ENCODE peak calls at places on chromosomes 6 and 20, in ten cellular contexts. L, Y, I, F, S, O, Z, Q, W and H are unnamed samples.

GRCh38 chr6:29722773-29723665 is at the start of gene HLA-F:
- DNase-seq in L (peak; percentile 81), Y (peak; percentile 94), I (peak; percentile 71), F (peak; percentile 88), S (peak; percentile 55), O (peak; percentile 81), Z (peak; percentile 27), Q (peak; percentile 86), W (peak; percentile 90), H (peak; percentile 88)

GRCh38 chr6:160110724-160111123 is 10.9 kb upstream of the SLC22A1 start:
- DNase-seq in L (no peak), Y (no peak), I (peak; percentile 41), F (no peak), S (no peak), O (no peak), Z (no peak), Q (peak; percentile 58), W (no peak), H (no peak)

GRCh38 chr6:82963527-82963926 is 102.1 kb downstream of the UBE3D start:
- DNase-seq in L (no peak), Y (no peak), I (no peak), F (no peak), S (no peak), O (no peak), Z (no peak), Q (no peak), W (no peak), H (no peak)

GRCh38 chr6:127532991-127533390 is 13.9 kb upstream of the MTCL3 start:
- DNase-seq in L (no peak), Y (no peak), I (no peak), F (no peak), S (no peak), O (no peak), Z (no peak), Q (peak; percentile 54), W (no peak), H (no peak)

GRCh38 chr6:93040375-93040774 is 379.0 kb downstream of the EPHA7 start:
- DNase-seq in L (no peak), Y (no peak), I (no peak), F (no peak), S (no peak), O (no peak), Z (peak; percentile 13), Q (peak; percentile 29), W (no peak), H (no peak)

GRCh38 chr20:46051556-46052323 is 22.7 kb downstream of the SLC12A5 start:
- DNase-seq in L (peak; percentile 57), Y (no peak), I (no peak), F (no peak), S (no peak), O (no peak), Z (no peak), Q (no peak), W (no peak), H (no peak)

GRCh38 chr6:136764522-136764993 is 27.7 kb downstream of the MAP3K5 start:
- DNase-seq in L (no peak), Y (no peak), I (no peak), F (peak; percentile 18), S (no peak), O (no peak), Z (no peak), Q (no peak), W (peak; percentile 37), H (peak; percentile 36)

GRCh38 chr20:19903168-19903676 is 113.9 kb upstream of the NAA20 start:
- DNase-seq in L (no peak), Y (no peak), I (peak; percentile 28), F (no peak), S (no peak), O (no peak), Z (no peak), Q (peak; percentile 70), W (no peak), H (peak; percentile 70)

GRCh38 chr6:134740473-134741192 is 209.3 kb downstream of the ALDH8A1 start:
- DNase-seq in L (no peak), Y (no peak), I (peak; percentile 4), F (no peak), S (no peak), O (no peak), Z (peak; percentile 35), Q (peak; percentile 83), W (no peak), H (no peak)